ENCODE peak calls at places on chromosomes 7 and 10, in eight cellular contexts. One of them, this sample, is unnamed.

GRCh38 chr7:135773451-135773850 is 24.8 kb upstream of the FAM180A start:
- DNase-seq in Calu3: no peak
- DNase-seq in endothelial cell: no peak
- DNase-seq in suprapubic skin: no peak
- DNase-seq in adrenal gland: no peak
- DNase-seq in epithelial cell of esophagus: no peak
- DNase-seq in CD8-positive, alpha-beta T cell: no peak
- DNase-seq in LNCaP clone FGC: peak
- DNase-seq in this sample: no peak

GRCh38 chr7:71661671-71662224 is 529.8 kb downstream of the GALNT17 start:
- DNase-seq in endothelial cell: no peak
- DNase-seq in suprapubic skin: no peak
- DNase-seq in adrenal gland: no peak
- DNase-seq in LNCaP clone FGC: no peak
- DNase-seq in CD8-positive, alpha-beta T cell: no peak
- DNase-seq in Calu3: no peak
- DNase-seq in epithelial cell of esophagus: no peak
- DNase-seq in this sample: no peak

GRCh38 chr7:115038158-115038557 is 116.3 kb downstream of the MDFIC start:
- DNase-seq in LNCaP clone FGC: no peak
- DNase-seq in CD8-positive, alpha-beta T cell: no peak
- DNase-seq in adrenal gland: no peak
- DNase-seq in suprapubic skin: no peak
- DNase-seq in epithelial cell of esophagus: no peak
- DNase-seq in endothelial cell: no peak
- DNase-seq in Calu3: no peak
- DNase-seq in this sample: no peak

GRCh38 chr7:91310829-91311460 is 46.7 kb downstream of the FZD1 start:
- DNase-seq in adrenal gland: no peak
- DNase-seq in Calu3: no peak
- DNase-seq in CD8-positive, alpha-beta T cell: no peak
- DNase-seq in suprapubic skin: no peak
- DNase-seq in endothelial cell: no peak
- DNase-seq in epithelial cell of esophagus: peak
- DNase-seq in LNCaP clone FGC: no peak
- DNase-seq in this sample: peak

GRCh38 chr10:71239946-71240795 is 27.8 kb downstream of the UNC5B start:
- DNase-seq in CD8-positive, alpha-beta T cell: no peak
- DNase-seq in LNCaP clone FGC: no peak
- DNase-seq in adrenal gland: no peak
- DNase-seq in Calu3: no peak
- DNase-seq in endothelial cell: peak
- DNase-seq in suprapubic skin: no peak
- DNase-seq in epithelial cell of esophagus: no peak
- DNase-seq in this sample: no peak

GRCh38 chr10:124197301-124198148 is 104.1 kb upstream of the CHST15 start:
- DNase-seq in CD8-positive, alpha-beta T cell: no peak
- DNase-seq in LNCaP clone FGC: no peak
- DNase-seq in Calu3: no peak
- DNase-seq in suprapubic skin: no peak
- DNase-seq in adrenal gland: no peak
- DNase-seq in endothelial cell: no peak
- DNase-seq in epithelial cell of esophagus: no peak
- DNase-seq in this sample: no peak

GRCh38 chr10:79111427-79111826 is 42.7 kb downstream of the ZMIZ1 start:
- DNase-seq in Calu3: peak
- DNase-seq in CD8-positive, alpha-beta T cell: no peak
- DNase-seq in epithelial cell of esophagus: peak
- DNase-seq in endothelial cell: no peak
- DNase-seq in adrenal gland: no peak
- DNase-seq in suprapubic skin: no peak
- DNase-seq in LNCaP clone FGC: no peak
- DNase-seq in this sample: peak

GRCh38 chr7:128129224-128129864 is 98.1 kb upstream of the LRRC4 start:
- DNase-seq in epithelial cell of esophagus: no peak
- DNase-seq in suprapubic skin: no peak
- DNase-seq in Calu3: no peak
- DNase-seq in endothelial cell: no peak
- DNase-seq in LNCaP clone FGC: no peak
- DNase-seq in adrenal gland: no peak
- DNase-seq in CD8-positive, alpha-beta T cell: no peak
- DNase-seq in this sample: no peak

GRCh38 chr10:57333880-57334279 is 933.8 kb downstream of the IPMK start:
- DNase-seq in epithelial cell of esophagus: no peak
- DNase-seq in Calu3: no peak
- DNase-seq in endothelial cell: no peak
- DNase-seq in LNCaP clone FGC: no peak
- DNase-seq in suprapubic skin: no peak
- DNase-seq in adrenal gland: no peak
- DNase-seq in CD8-positive, alpha-beta T cell: no peak
- DNase-seq in this sample: no peak

GRCh38 chr7:105044449-105045081 is 30.6 kb downstream of the KMT2E start:
- DNase-seq in suprapubic skin: no peak
- DNase-seq in Calu3: no peak
- DNase-seq in LNCaP clone FGC: no peak
- DNase-seq in CD8-positive, alpha-beta T cell: no peak
- DNase-seq in adrenal gland: no peak
- DNase-seq in epithelial cell of esophagus: peak
- DNase-seq in endothelial cell: no peak
- DNase-seq in this sample: no peak

GRCh38 chr10:103661198-103661950 is 167.9 kb downstream of the NEURL1 start:
- DNase-seq in LNCaP clone FGC: no peak
- DNase-seq in CD8-positive, alpha-beta T cell: peak
- DNase-seq in endothelial cell: no peak
- DNase-seq in suprapubic skin: peak
- DNase-seq in Calu3: peak
- DNase-seq in epithelial cell of esophagus: no peak
- DNase-seq in adrenal gland: peak
- DNase-seq in this sample: peak

GRCh38 chr7:136062625-136063336 is 85.6 kb upstream of the MTPN start:
- DNase-seq in endothelial cell: no peak
- DNase-seq in adrenal gland: no peak
- DNase-seq in epithelial cell of esophagus: no peak
- DNase-seq in suprapubic skin: no peak
- DNase-seq in LNCaP clone FGC: no peak
- DNase-seq in CD8-positive, alpha-beta T cell: no peak
- DNase-seq in Calu3: no peak
- DNase-seq in this sample: no peak

GRCh38 chr10:125152646-125153368 is 7.6 kb downstream of the CTBP2 start:
- DNase-seq in LNCaP clone FGC: no peak
- DNase-seq in Calu3: no peak
- DNase-seq in adrenal gland: peak
- DNase-seq in CD8-positive, alpha-beta T cell: no peak
- DNase-seq in epithelial cell of esophagus: no peak
- DNase-seq in suprapubic skin: no peak
- DNase-seq in endothelial cell: no peak
- DNase-seq in this sample: no peak

GRCh38 chr7:100835903-100836811 is 8.8 kb upstream of the EPHB4 start:
- DNase-seq in LNCaP clone FGC: no peak
- DNase-seq in adrenal gland: peak
- DNase-seq in endothelial cell: peak
- DNase-seq in suprapubic skin: no peak
- DNase-seq in Calu3: peak
- DNase-seq in epithelial cell of esophagus: peak
- DNase-seq in CD8-positive, alpha-beta T cell: no peak
- DNase-seq in this sample: no peak

GRCh38 chr7:116271980-116272886 is 61.9 kb downstream of the TES start:
- DNase-seq in LNCaP clone FGC: no peak
- DNase-seq in suprapubic skin: no peak
- DNase-seq in Calu3: peak
- DNase-seq in CD8-positive, alpha-beta T cell: no peak
- DNase-seq in epithelial cell of esophagus: peak
- DNase-seq in endothelial cell: no peak
- DNase-seq in adrenal gland: peak
- DNase-seq in this sample: peak

GRCh38 chr10:32155075-32155516 is 98.9 kb upstream of the KIF5B start:
- DNase-seq in LNCaP clone FGC: no peak
- DNase-seq in adrenal gland: no peak
- DNase-seq in CD8-positive, alpha-beta T cell: no peak
- DNase-seq in epithelial cell of esophagus: peak
- DNase-seq in endothelial cell: no peak
- DNase-seq in suprapubic skin: no peak
- DNase-seq in Calu3: no peak
- DNase-seq in this sample: peak

GRCh38 chr7:12646139-12646538 is 41.3 kb upstream of the ARL4A start:
- DNase-seq in epithelial cell of esophagus: no peak
- DNase-seq in CD8-positive, alpha-beta T cell: no peak
- DNase-seq in endothelial cell: no peak
- DNase-seq in adrenal gland: no peak
- DNase-seq in suprapubic skin: no peak
- DNase-seq in Calu3: no peak
- DNase-seq in LNCaP clone FGC: no peak
- DNase-seq in this sample: peak

GRCh38 chr7:64951250-64951848 is 39.5 kb downstream of the ZNF117 start:
- DNase-seq in suprapubic skin: no peak
- DNase-seq in LNCaP clone FGC: peak
- DNase-seq in endothelial cell: no peak
- DNase-seq in epithelial cell of esophagus: peak
- DNase-seq in Calu3: peak
- DNase-seq in CD8-positive, alpha-beta T cell: no peak
- DNase-seq in adrenal gland: no peak
- DNase-seq in this sample: peak

GRCh38 chr10:373516-374309 is 238.5 kb downstream of the ZMYND11 start:
- DNase-seq in endothelial cell: no peak
- DNase-seq in CD8-positive, alpha-beta T cell: no peak
- DNase-seq in adrenal gland: no peak
- DNase-seq in LNCaP clone FGC: no peak
- DNase-seq in Calu3: no peak
- DNase-seq in epithelial cell of esophagus: peak
- DNase-seq in suprapubic skin: no peak
- DNase-seq in this sample: peak

GRCh38 chr10:14740684-14741247 is 33.9 kb downstream of the FAM107B start:
- DNase-seq in epithelial cell of esophagus: no peak
- DNase-seq in LNCaP clone FGC: no peak
- DNase-seq in adrenal gland: no peak
- DNase-seq in suprapubic skin: no peak
- DNase-seq in CD8-positive, alpha-beta T cell: no peak
- DNase-seq in endothelial cell: no peak
- DNase-seq in Calu3: no peak
- DNase-seq in this sample: no peak

GRCh38 chr7:44636041-44636580 is 29.7 kb downstream of the OGDH start:
- DNase-seq in LNCaP clone FGC: no peak
- DNase-seq in Calu3: no peak
- DNase-seq in endothelial cell: no peak
- DNase-seq in CD8-positive, alpha-beta T cell: no peak
- DNase-seq in suprapubic skin: peak
- DNase-seq in adrenal gland: no peak
- DNase-seq in epithelial cell of esophagus: no peak
- DNase-seq in this sample: no peak

GRCh38 chr7:73606801-73607691 is 17.3 kb downstream of the MLXIPL start:
- DNase-seq in suprapubic skin: no peak
- DNase-seq in endothelial cell: peak
- DNase-seq in epithelial cell of esophagus: peak
- DNase-seq in LNCaP clone FGC: no peak
- DNase-seq in Calu3: peak
- DNase-seq in CD8-positive, alpha-beta T cell: peak
- DNase-seq in adrenal gland: no peak
- DNase-seq in this sample: peak

GRCh38 chr7:47392241-47392759 is 189.6 kb downstream of the TNS3 start:
- DNase-seq in LNCaP clone FGC: no peak
- DNase-seq in adrenal gland: peak
- DNase-seq in CD8-positive, alpha-beta T cell: no peak
- DNase-seq in epithelial cell of esophagus: no peak
- DNase-seq in suprapubic skin: no peak
- DNase-seq in endothelial cell: no peak
- DNase-seq in Calu3: no peak
- DNase-seq in this sample: peak

GRCh38 chr7:23276381-23276780 is 22.8 kb upstream of the MALSU1 start:
- DNase-seq in adrenal gland: no peak
- DNase-seq in endothelial cell: peak
- DNase-seq in suprapubic skin: no peak
- DNase-seq in Calu3: peak
- DNase-seq in epithelial cell of esophagus: no peak
- DNase-seq in CD8-positive, alpha-beta T cell: no peak
- DNase-seq in LNCaP clone FGC: no peak
- DNase-seq in this sample: peak
- TF ChIP-seq CTCF in adrenal gland: no peak
- TF ChIP-seq CTCF in endothelial cell: peak
- TF ChIP-seq CTCF in suprapubic skin: no peak
- TF ChIP-seq CTCF in Calu3: peak
- TF ChIP-seq CTCF in epithelial cell of esophagus: no peak
- TF ChIP-seq CTCF in CD8-positive, alpha-beta T cell: no peak
- TF ChIP-seq CTCF in LNCaP clone FGC: peak
- TF ChIP-seq CTCF in this sample: peak

DNA sequence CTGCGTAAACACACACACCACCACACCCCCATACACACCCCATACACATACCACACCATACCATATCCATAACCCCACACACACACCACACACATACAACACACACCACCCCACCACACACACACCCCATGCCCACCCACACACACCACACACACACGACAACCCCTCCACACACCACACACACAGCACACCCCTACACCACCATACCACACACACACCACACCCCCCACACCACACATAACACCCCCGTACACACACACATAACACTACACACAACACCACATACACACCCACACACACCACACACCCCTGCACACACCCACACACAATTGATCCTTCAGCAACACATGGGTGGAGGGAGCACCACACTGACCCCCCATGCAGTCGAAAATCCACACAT is 50.3 kb upstream of the BMS1 start:
- DNase-seq in CD8-positive, alpha-beta T cell: no peak
- DNase-seq in suprapubic skin: no peak
- DNase-seq in LNCaP clone FGC: no peak
- DNase-seq in endothelial cell: no peak
- DNase-seq in Calu3: no peak
- DNase-seq in adrenal gland: no peak
- DNase-seq in epithelial cell of esophagus: no peak
- DNase-seq in this sample: no peak
- TF ChIP-seq CTCF in CD8-positive, alpha-beta T cell: no peak
- TF ChIP-seq CTCF in suprapubic skin: no peak
- TF ChIP-seq CTCF in LNCaP clone FGC: no peak
- TF ChIP-seq CTCF in endothelial cell: no peak
- TF ChIP-seq CTCF in Calu3: no peak
- TF ChIP-seq CTCF in adrenal gland: no peak
- TF ChIP-seq CTCF in epithelial cell of esophagus: no peak
- TF ChIP-seq CTCF in this sample: no peak

GRCh38 chr10:126203746-126204145 is 184.5 kb downstream of the ADAM12 start:
- DNase-seq in Calu3: no peak
- DNase-seq in CD8-positive, alpha-beta T cell: no peak
- DNase-seq in endothelial cell: no peak
- DNase-seq in adrenal gland: no peak
- DNase-seq in epithelial cell of esophagus: no peak
- DNase-seq in suprapubic skin: no peak
- DNase-seq in LNCaP clone FGC: no peak
- DNase-seq in this sample: no peak
- TF ChIP-seq CTCF in Calu3: no peak
- TF ChIP-seq CTCF in CD8-positive, alpha-beta T cell: no peak
- TF ChIP-seq CTCF in endothelial cell: no peak
- TF ChIP-seq CTCF in adrenal gland: no peak
- TF ChIP-seq CTCF in epithelial cell of esophagus: no peak
- TF ChIP-seq CTCF in suprapubic skin: no peak
- TF ChIP-seq CTCF in LNCaP clone FGC: no peak
- TF ChIP-seq CTCF in this sample: no peak

GRCh38 chr7:24381919-24382505 is 98.0 kb downstream of the NPY start:
- DNase-seq in CD8-positive, alpha-beta T cell: no peak
- DNase-seq in suprapubic skin: no peak
- DNase-seq in LNCaP clone FGC: peak
- DNase-seq in endothelial cell: no peak
- DNase-seq in adrenal gland: no peak
- DNase-seq in Calu3: no peak
- DNase-seq in epithelial cell of esophagus: peak
- DNase-seq in this sample: peak
- TF ChIP-seq CTCF in CD8-positive, alpha-beta T cell: no peak
- TF ChIP-seq CTCF in suprapubic skin: no peak
- TF ChIP-seq CTCF in LNCaP clone FGC: peak
- TF ChIP-seq CTCF in endothelial cell: peak
- TF ChIP-seq CTCF in adrenal gland: no peak
- TF ChIP-seq CTCF in Calu3: peak
- TF ChIP-seq CTCF in epithelial cell of esophagus: peak
- TF ChIP-seq CTCF in this sample: peak